ENCODE peak calls at places on chromosomes 3 and 15, in seven cellular contexts. L is uterus, V is body of pancreas, H is right lobe of liver, F is heart left ventricle, Z is IMR-90, I is esophagus squamous epithelium. J is an unnamed sample.

GRCh38 chr15:23565395-23566069 is at the start of gene MKRN3:
- DNase-seq in Z (peak; percentile 7), L (no peak), V (no peak), I (no peak), F (no peak), H (no peak), J (no peak)

GRCh38 chr3:25493786-25494185 is 65.7 kb downstream of the RARB start:
- DNase-seq in L (no peak), V (no peak), Z (peak; percentile 61), H (no peak), F (no peak), I (no peak), J (no peak)

GRCh38 chr15:40323953-40324937 is 753 bp downstream of the INAFM2 start:
- DNase-seq in I (no peak), L (no peak), F (peak; percentile 36), V (peak; percentile 45), H (peak; percentile 66), Z (no peak), J (no peak)

GRCh38 chr3:192090586-192090985 is 629.6 kb downstream of the PYDC2 start:
- DNase-seq in L (no peak), I (no peak), H (no peak), Z (no peak), V (no peak), F (no peak), J (no peak)

GRCh38 chr3:20608054-20608738 is 422.2 kb upstream of the SGO1 start:
- DNase-seq in L (no peak), H (no peak), I (no peak), V (no peak), F (no peak), Z (no peak), J (no peak)

GRCh38 chr3:121175083-121175482 is 267.1 kb downstream of the STXBP5L start:
- DNase-seq in F (no peak), H (no peak), L (no peak), I (no peak), Z (no peak), V (no peak), J (no peak)

GRCh38 chr15:81285461-81285860 is 38.5 kb downstream of the STARD5 start:
- DNase-seq in I (no peak), H (no peak), L (no peak), Z (no peak), F (no peak), V (no peak), J (no peak)

GRCh38 chr15:89777073-89777820 is 1.1 kb downstream of the MESP2 start:
- DNase-seq in L (no peak), I (no peak), V (no peak), Z (no peak), F (no peak), H (no peak), J (no peak)

GRCh38 chr3:32493437-32494414 is 8.9 kb downstream of the CMTM6 start:
- DNase-seq in I (no peak), F (no peak), Z (peak; percentile 40), L (no peak), V (no peak), H (no peak), J (no peak)

GRCh38 chr3:174100744-174101143 is 703.2 kb downstream of the NLGN1 start:
- DNase-seq in Z (peak; percentile 30), F (no peak), H (no peak), V (no peak), I (no peak), L (no peak), J (no peak)

GRCh38 chr3:195549931-195550519 is 6.9 kb upstream of the PPP1R2 start:
- DNase-seq in Z (no peak), H (no peak), I (no peak), L (no peak), F (no peak), V (no peak), J (no peak)

GRCh38 chr3:11522953-11523792 is 120.5 kb downstream of the VGLL4 start:
- DNase-seq in Z (peak; percentile 33), V (no peak), H (no peak), L (peak; percentile 57), I (no peak), F (no peak), J (peak; percentile 29)

GRCh38 chr3:28726840-28727239 is 378.2 kb upstream of the AZI2 start:
- DNase-seq in I (no peak), L (no peak), Z (no peak), H (peak; percentile 74), V (peak; percentile 73), F (peak; percentile 52), J (no peak)

GRCh38 chr15:65355173-65355982 is 22.4 kb downstream of the IGDCC3 start:
- DNase-seq in Z (no peak), V (no peak), I (no peak), L (no peak), H (no peak), F (no peak), J (no peak)
- H3K4me3 ChIP-seq in Z (peak overlapping the region; percentile 17), V (no peak overlapping the region), I (peak overlapping the region; percentile 66), L (peak overlapping the region; percentile 25), H (peak overlapping the region; percentile 32), F (peak overlapping the region; percentile 50), J (no peak overlapping the region)

GRCh38 chr3:50334339-50335075 is 6.1 kb downstream of the RASSF1 start:
- DNase-seq in I (no peak), L (no peak), F (no peak), V (no peak), Z (no peak), H (no peak), J (no peak)

GRCh38 chr3:50331364-50331907 is 3.4 kb upstream of the TUSC2 start:
- DNase-seq in I (no peak), H (no peak), L (no peak), V (no peak), F (peak; percentile 20), Z (no peak), J (no peak)

GRCh38 chr3:50337175-50337861 is 3.3 kb downstream of the RASSF1 start:
- DNase-seq in L (peak; percentile 99), F (peak; percentile 100), Z (peak; percentile 99), H (peak; percentile 100), V (peak; percentile 100), I (peak; percentile 94), J (peak; percentile 100)

GRCh38 chr3:50336452-50337174 is 4.0 kb downstream of the RASSF1 start:
- DNase-seq in L (no peak), Z (peak; percentile 28), V (no peak), I (no peak), F (no peak), H (no peak), J (no peak)

DNA sequence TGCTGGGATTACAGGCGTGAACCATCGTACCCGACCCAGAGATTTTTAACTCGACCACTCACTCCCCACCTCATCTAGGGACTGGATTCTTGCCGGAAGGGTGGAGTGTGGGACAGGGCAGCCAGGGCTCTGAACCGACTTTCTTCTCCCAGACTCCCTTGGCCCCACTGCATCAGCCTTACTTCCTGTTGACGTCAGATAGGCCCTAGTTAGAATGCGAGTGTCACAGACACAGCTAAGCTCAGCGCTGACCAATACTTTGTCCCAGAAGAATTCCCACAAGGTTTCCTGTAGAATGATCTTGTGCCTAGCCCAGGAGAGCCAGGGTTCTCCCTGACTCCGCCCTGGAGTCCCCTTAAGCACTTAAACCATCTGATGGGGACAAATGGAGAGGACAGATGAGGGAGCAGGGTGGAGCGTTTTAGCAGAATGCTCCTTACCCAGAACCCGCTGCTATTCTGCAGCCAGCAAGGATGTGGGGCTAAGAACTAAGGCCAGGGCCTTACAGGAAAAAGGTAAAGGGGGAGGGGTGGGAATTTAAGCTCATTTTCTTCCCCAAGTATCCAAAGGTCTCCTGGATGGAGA is 5.8 kb upstream of the TUSC2 start:
- DNase-seq in L (no peak), Z (peak; percentile 86), I (no peak), F (peak; percentile 81), V (no peak), H (no peak), J (no peak)
- TF ChIP-seq POLR2A in L (no peak), Z (peak; percentile 57), I (no peak), F (peak; percentile 58), V (peak; percentile 13), H (no peak), J (no peak)

DNA sequence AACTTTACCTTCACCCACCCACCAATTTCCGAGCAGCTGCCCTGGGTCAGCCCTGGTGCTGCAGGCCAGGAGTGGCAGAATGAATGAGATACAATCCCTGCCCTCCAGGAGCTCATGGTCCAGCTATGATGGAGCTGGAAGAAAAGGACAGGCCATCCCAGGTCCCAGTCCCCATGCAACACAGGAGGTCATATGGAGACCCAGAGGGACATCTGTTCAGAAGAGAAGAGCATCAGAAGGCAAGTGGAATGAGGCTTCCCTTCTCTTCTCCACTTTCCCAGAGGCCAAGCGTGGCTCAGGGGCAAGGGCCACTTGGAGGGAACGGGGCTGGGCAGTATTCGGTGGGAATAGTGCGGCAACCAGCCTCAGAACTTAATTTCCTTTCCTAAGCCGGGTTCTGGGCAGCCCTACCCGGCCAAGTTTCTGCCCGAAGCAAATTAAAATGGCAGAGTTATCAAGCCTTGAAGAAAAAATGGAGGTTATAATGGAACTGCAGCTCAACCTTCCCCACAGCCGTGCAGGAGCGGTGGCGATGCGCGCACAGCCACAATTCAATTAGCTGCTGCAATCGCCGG is 35.9 kb downstream of the TLE3 start:
- DNase-seq in F (no peak), L (no peak), H (no peak), V (no peak), I (no peak), Z (no peak), J (no peak)
- TF ChIP-seq CTCF in F (no peak), L (no peak), H (no peak), V (no peak), I (no peak), Z (no peak), J (no peak)

DNA sequence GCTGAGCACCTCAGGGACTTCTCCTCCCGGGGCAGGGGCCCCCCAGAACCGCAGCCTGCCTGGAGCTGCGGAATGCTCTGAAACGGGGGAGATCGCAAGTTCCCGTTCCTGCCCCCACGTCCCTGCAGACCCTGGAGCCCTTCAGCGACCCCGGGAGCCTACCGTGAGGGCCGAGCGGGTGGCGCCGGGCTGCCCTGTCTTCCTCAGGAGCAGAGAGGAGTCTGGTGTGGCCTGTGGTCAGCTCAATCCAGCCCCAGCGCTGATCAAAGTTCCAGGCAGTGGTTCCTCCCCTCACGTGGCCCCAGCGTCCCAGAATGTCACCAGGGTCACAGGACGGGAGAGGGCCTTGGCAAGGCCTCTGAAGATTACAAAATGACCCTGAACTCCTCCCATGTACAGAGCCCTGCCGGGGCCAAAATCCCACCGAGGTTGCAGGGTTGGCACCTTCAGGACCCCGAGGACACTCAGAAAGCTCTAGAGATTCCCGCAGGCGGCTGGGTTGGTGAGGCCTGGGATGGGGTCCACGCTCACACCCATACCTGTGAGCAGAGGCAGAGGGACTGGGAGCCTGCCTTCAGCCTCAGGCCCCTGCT is at the start of gene CPN2:
- DNase-seq in H (peak; percentile 92), Z (no peak), I (no peak), F (no peak), L (no peak), V (no peak), J (no peak)
- H3K4me3 ChIP-seq in H (peak within 1 kb of the TSS; percentile 94), Z (no peak within 1 kb of the TSS), I (no peak within 1 kb of the TSS), F (no peak within 1 kb of the TSS), L (no peak within 1 kb of the TSS), V (no peak within 1 kb of the TSS), J (no peak within 1 kb of the TSS)

J was measured in lower leg skin.